ENCODE peak calls at places on chromosomes 12 and 14, in nine cellular contexts. F, L, K, H, M, R, A, W and Y are unnamed samples.

GRCh38 chr12:42332301-42332894 is 6.4 kb downstream of the PPHLN1 start:
- DNase-seq in F (peak), L (peak), K (peak), H (no peak), M (peak), R (no peak), A (no peak), W (no peak), Y (peak)

GRCh38 chr14:97379091-97379531 is 581.9 kb downstream of the VRK1 start:
- DNase-seq in F (no peak), L (no peak), K (no peak), H (no peak), M (peak), R (no peak), A (peak), W (no peak), Y (no peak)

GRCh38 chr12:112496493-112496892 is 77.7 kb downstream of the PTPN11 start:
- DNase-seq in F (no peak), L (no peak), K (no peak), H (no peak), M (no peak), R (no peak), A (no peak), W (no peak), Y (no peak)

GRCh38 chr12:46770501-46771183 is 55.2 kb downstream of the SLC38A4 start:
- DNase-seq in F (no peak), L (peak), K (no peak), H (no peak), M (no peak), R (no peak), A (no peak), W (no peak), Y (no peak)

GRCh38 chr14:60724080-60724618 is at the start of gene SIX4:
- DNase-seq in F (peak), L (peak), K (peak), H (peak), M (no peak), R (no peak), A (peak), W (no peak), Y (peak)

GRCh38 chr14:34365309-34365915 is 96.6 kb downstream of the SPTSSA start:
- DNase-seq in F (peak), L (peak), K (peak), H (no peak), M (no peak), R (no peak), A (no peak), W (no peak), Y (no peak)

GRCh38 chr14:100900837-100901390 is 2.6 kb downstream of the RTL1 start:
- DNase-seq in F (peak), L (peak), K (no peak), H (peak), M (peak), R (no peak), A (peak), W (no peak), Y (peak)

GRCh38 chr12:109995703-109996482 is at the start of gene GIT2:
- DNase-seq in F (peak), L (peak), K (peak), H (peak), M (peak), R (peak), A (peak), W (peak), Y (peak)

GRCh38 chr14:55580401-55581010 is 499 bp downstream of the KTN1 start:
- DNase-seq in F (no peak), L (peak), K (peak), H (peak), M (peak), R (no peak), A (peak), W (no peak), Y (peak)

GRCh38 chr12:46153267-46153872 is 115.5 kb downstream of the SLC38A1 start:
- DNase-seq in F (peak), L (peak), K (peak), H (no peak), M (no peak), R (no peak), A (no peak), W (no peak), Y (peak)